ENCODE peak calls at places on chromosomes 12 and 14, in eight cellular contexts. One of them, this sample, is unnamed.

GRCh38 chr12:94714378-94714777 is 64.0 kb upstream of the TMCC3 start:
- DNase-seq in brain microvascular endothelial cell: peak; percentile 85
- DNase-seq in cardiac fibroblast: peak; percentile 14
- DNase-seq in neural crest cell: no peak
- DNase-seq in fibroblast of pulmonary artery: peak; percentile 38
- DNase-seq in GM06990: no peak
- DNase-seq in AG10803: no peak
- DNase-seq in cardiac muscle cell: no peak
- DNase-seq in this sample: no peak

GRCh38 chr12:94618995-94619695 is 31.2 kb downstream of the TMCC3 start:
- DNase-seq in AG10803: peak; percentile 35
- DNase-seq in cardiac fibroblast: peak; percentile 57
- DNase-seq in brain microvascular endothelial cell: peak; percentile 94
- DNase-seq in cardiac muscle cell: no peak
- DNase-seq in GM06990: no peak
- DNase-seq in fibroblast of pulmonary artery: peak; percentile 75
- DNase-seq in neural crest cell: no peak
- DNase-seq in this sample: peak; percentile 79

GRCh38 chr12:110731479-110731878 is 11.2 kb downstream of the PPP1CC start:
- DNase-seq in cardiac fibroblast: no peak
- DNase-seq in brain microvascular endothelial cell: no peak
- DNase-seq in neural crest cell: no peak
- DNase-seq in AG10803: no peak
- DNase-seq in GM06990: no peak
- DNase-seq in fibroblast of pulmonary artery: no peak
- DNase-seq in cardiac muscle cell: no peak
- DNase-seq in this sample: no peak

GRCh38 chr14:80387563-80387981 is 176.3 kb upstream of the DIO2 start:
- DNase-seq in AG10803: peak; percentile 38
- DNase-seq in cardiac muscle cell: no peak
- DNase-seq in brain microvascular endothelial cell: no peak
- DNase-seq in neural crest cell: no peak
- DNase-seq in GM06990: no peak
- DNase-seq in cardiac fibroblast: no peak
- DNase-seq in fibroblast of pulmonary artery: no peak
- DNase-seq in this sample: no peak

GRCh38 chr14:105064721-105065143 is 498 bp downstream of the GPR132 start:
- DNase-seq in neural crest cell: no peak
- DNase-seq in GM06990: peak; percentile 67
- DNase-seq in AG10803: no peak
- DNase-seq in brain microvascular endothelial cell: peak; percentile 32
- DNase-seq in fibroblast of pulmonary artery: peak; percentile 16
- DNase-seq in cardiac fibroblast: peak; percentile 38
- DNase-seq in cardiac muscle cell: no peak
- DNase-seq in this sample: no peak

GRCh38 chr14:85428926-85429325 is 101.0 kb upstream of the FLRT2 start:
- DNase-seq in fibroblast of pulmonary artery: no peak
- DNase-seq in cardiac fibroblast: no peak
- DNase-seq in brain microvascular endothelial cell: no peak
- DNase-seq in cardiac muscle cell: no peak
- DNase-seq in AG10803: no peak
- DNase-seq in neural crest cell: no peak
- DNase-seq in GM06990: no peak
- DNase-seq in this sample: no peak

GRCh38 chr12:104620761-104621531 is 164.2 kb downstream of the CHST11 start:
- DNase-seq in brain microvascular endothelial cell: peak; percentile 18
- DNase-seq in cardiac muscle cell: no peak
- DNase-seq in GM06990: no peak
- DNase-seq in cardiac fibroblast: no peak
- DNase-seq in fibroblast of pulmonary artery: peak; percentile 21
- DNase-seq in AG10803: no peak
- DNase-seq in neural crest cell: no peak
- DNase-seq in this sample: no peak

GRCh38 chr12:10540776-10541205 is 35.1 kb downstream of the EIF2S3B start:
- DNase-seq in neural crest cell: no peak
- DNase-seq in cardiac muscle cell: no peak
- DNase-seq in brain microvascular endothelial cell: peak; percentile 1
- DNase-seq in fibroblast of pulmonary artery: no peak
- DNase-seq in cardiac fibroblast: no peak
- DNase-seq in GM06990: peak; percentile 51
- DNase-seq in AG10803: peak; percentile 58
- DNase-seq in this sample: peak; percentile 38

GRCh38 chr14:74867673-74868072 is 8.3 kb downstream of the PROX2 start:
- DNase-seq in neural crest cell: no peak
- DNase-seq in fibroblast of pulmonary artery: peak; percentile 50
- DNase-seq in AG10803: peak; percentile 89
- DNase-seq in brain microvascular endothelial cell: no peak
- DNase-seq in GM06990: no peak
- DNase-seq in cardiac fibroblast: peak; percentile 78
- DNase-seq in cardiac muscle cell: no peak
- DNase-seq in this sample: no peak

GRCh38 chr14:55101698-55102097 is 27.4 kb upstream of the LGALS3 start:
- DNase-seq in brain microvascular endothelial cell: no peak
- DNase-seq in fibroblast of pulmonary artery: no peak
- DNase-seq in cardiac fibroblast: no peak
- DNase-seq in AG10803: no peak
- DNase-seq in neural crest cell: no peak
- DNase-seq in GM06990: no peak
- DNase-seq in cardiac muscle cell: no peak
- DNase-seq in this sample: no peak

GRCh38 chr12:82015623-82016347 is 256.6 kb upstream of the PPFIA2 start:
- DNase-seq in brain microvascular endothelial cell: no peak
- DNase-seq in GM06990: no peak
- DNase-seq in fibroblast of pulmonary artery: no peak
- DNase-seq in cardiac fibroblast: no peak
- DNase-seq in cardiac muscle cell: no peak
- DNase-seq in AG10803: no peak
- DNase-seq in neural crest cell: no peak
- DNase-seq in this sample: no peak

GRCh38 chr12:68915055-68915454 is 17.9 kb downstream of the CPM start:
- DNase-seq in cardiac muscle cell: no peak
- DNase-seq in cardiac fibroblast: peak; percentile 84
- DNase-seq in brain microvascular endothelial cell: peak; percentile 62
- DNase-seq in neural crest cell: no peak
- DNase-seq in AG10803: peak; percentile 95
- DNase-seq in GM06990: no peak
- DNase-seq in fibroblast of pulmonary artery: peak; percentile 89
- DNase-seq in this sample: peak; percentile 94

GRCh38 chr12:68911197-68911718 is 21.7 kb downstream of the CPM start:
- DNase-seq in cardiac fibroblast: no peak
- DNase-seq in cardiac muscle cell: no peak
- DNase-seq in brain microvascular endothelial cell: no peak
- DNase-seq in GM06990: no peak
- DNase-seq in fibroblast of pulmonary artery: no peak
- DNase-seq in AG10803: no peak
- DNase-seq in neural crest cell: no peak
- DNase-seq in this sample: no peak

GRCh38 chr12:68910128-68910527 is 22.8 kb downstream of the CPM start:
- DNase-seq in cardiac fibroblast: no peak
- DNase-seq in neural crest cell: no peak
- DNase-seq in AG10803: no peak
- DNase-seq in cardiac muscle cell: no peak
- DNase-seq in fibroblast of pulmonary artery: peak; percentile 43
- DNase-seq in GM06990: no peak
- DNase-seq in brain microvascular endothelial cell: no peak
- DNase-seq in this sample: no peak

GRCh38 chr12:68913682-68914081 is 19.3 kb downstream of the CPM start:
- DNase-seq in fibroblast of pulmonary artery: peak; percentile 54
- DNase-seq in cardiac fibroblast: peak; percentile 69
- DNase-seq in brain microvascular endothelial cell: peak; percentile 79
- DNase-seq in cardiac muscle cell: no peak
- DNase-seq in GM06990: no peak
- DNase-seq in neural crest cell: no peak
- DNase-seq in AG10803: peak; percentile 29
- DNase-seq in this sample: no peak

DNA sequence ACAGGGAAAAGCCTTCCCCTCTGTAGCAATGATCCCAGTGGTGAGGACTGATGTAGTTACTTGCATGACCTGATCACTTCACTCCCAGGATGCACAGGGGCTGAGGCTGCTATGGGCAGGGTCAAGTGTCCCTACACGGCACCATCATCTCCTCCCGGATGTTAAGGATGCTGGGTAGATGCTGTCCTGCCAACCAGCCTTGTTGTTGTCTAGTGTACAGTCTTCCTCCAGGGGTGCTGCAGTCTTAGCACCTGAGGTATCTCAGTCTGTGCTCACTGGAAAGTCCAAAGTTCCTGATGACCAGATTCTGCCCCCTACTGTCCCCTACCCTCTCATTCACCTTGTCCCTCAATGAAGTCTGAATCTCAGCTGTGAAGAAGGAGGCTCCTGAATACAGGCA is 20.1 kb downstream of the CPM start:
- DNase-seq in cardiac fibroblast: no peak
- DNase-seq in neural crest cell: no peak
- DNase-seq in AG10803: no peak
- DNase-seq in cardiac muscle cell: no peak
- DNase-seq in fibroblast of pulmonary artery: no peak
- DNase-seq in brain microvascular endothelial cell: no peak
- DNase-seq in GM06990: no peak
- DNase-seq in this sample: no peak
- TF ChIP-seq CTCF in cardiac fibroblast: no peak
- TF ChIP-seq CTCF in neural crest cell: no peak
- TF ChIP-seq CTCF in AG10803: no peak
- TF ChIP-seq CTCF in cardiac muscle cell: no peak
- TF ChIP-seq CTCF in fibroblast of pulmonary artery: no peak
- TF ChIP-seq CTCF in brain microvascular endothelial cell: no peak
- TF ChIP-seq CTCF in GM06990: no peak
- TF ChIP-seq CTCF in this sample: peak; percentile 42

GRCh38 chr14:43141636-43142191 is 1365.4 kb downstream of the FSCB start:
- DNase-seq in AG10803: no peak
- DNase-seq in cardiac muscle cell: no peak
- DNase-seq in fibroblast of pulmonary artery: no peak
- DNase-seq in neural crest cell: no peak
- DNase-seq in GM06990: no peak
- DNase-seq in cardiac fibroblast: no peak
- DNase-seq in brain microvascular endothelial cell: no peak
- DNase-seq in this sample: no peak

GRCh38 chr14:43140453-43140852 is 1366.6 kb downstream of the FSCB start:
- DNase-seq in GM06990: no peak
- DNase-seq in cardiac muscle cell: no peak
- DNase-seq in neural crest cell: no peak
- DNase-seq in fibroblast of pulmonary artery: no peak
- DNase-seq in brain microvascular endothelial cell: no peak
- DNase-seq in cardiac fibroblast: no peak
- DNase-seq in AG10803: no peak
- DNase-seq in this sample: no peak

GRCh38 chr14:43147480-43147879 is 1359.6 kb downstream of the FSCB start:
- DNase-seq in brain microvascular endothelial cell: no peak
- DNase-seq in cardiac fibroblast: no peak
- DNase-seq in neural crest cell: no peak
- DNase-seq in GM06990: no peak
- DNase-seq in fibroblast of pulmonary artery: peak; percentile 6
- DNase-seq in cardiac muscle cell: no peak
- DNase-seq in AG10803: no peak
- DNase-seq in this sample: no peak

GRCh38 chr14:43143106-43143505 is 1364.0 kb downstream of the FSCB start:
- DNase-seq in GM06990: no peak
- DNase-seq in fibroblast of pulmonary artery: no peak
- DNase-seq in cardiac fibroblast: no peak
- DNase-seq in brain microvascular endothelial cell: no peak
- DNase-seq in cardiac muscle cell: no peak
- DNase-seq in AG10803: no peak
- DNase-seq in neural crest cell: no peak
- DNase-seq in this sample: no peak

DNA sequence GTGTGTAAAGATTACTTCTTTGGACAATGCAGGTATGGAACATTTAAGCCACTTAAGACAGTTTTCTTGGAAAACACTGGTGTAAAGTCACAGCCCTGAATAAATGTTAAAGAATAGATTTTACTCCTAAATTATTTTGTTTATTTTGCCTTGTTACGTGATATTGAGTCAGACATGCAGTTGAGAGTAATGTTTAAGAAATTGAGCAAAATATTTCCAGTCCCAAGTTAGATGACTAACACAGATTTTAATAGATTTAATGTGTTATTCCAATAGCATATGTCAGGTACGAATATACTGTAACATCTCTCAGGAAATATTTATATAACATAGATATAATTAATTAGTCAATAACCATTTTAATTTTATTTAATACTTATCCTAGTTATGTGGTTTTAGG is 1361.7 kb downstream of the FSCB start:
- DNase-seq in GM06990: no peak
- DNase-seq in brain microvascular endothelial cell: no peak
- DNase-seq in neural crest cell: no peak
- DNase-seq in cardiac muscle cell: no peak
- DNase-seq in cardiac fibroblast: no peak
- DNase-seq in AG10803: no peak
- DNase-seq in fibroblast of pulmonary artery: no peak
- DNase-seq in this sample: no peak
- TF ChIP-seq CTCF in GM06990: no peak
- TF ChIP-seq CTCF in brain microvascular endothelial cell: no peak
- TF ChIP-seq CTCF in neural crest cell: no peak
- TF ChIP-seq CTCF in cardiac muscle cell: no peak
- TF ChIP-seq CTCF in cardiac fibroblast: no peak
- TF ChIP-seq CTCF in AG10803: no peak
- TF ChIP-seq CTCF in fibroblast of pulmonary artery: no peak
- TF ChIP-seq CTCF in this sample: no peak

GRCh38 chr12:43501705-43502104 is 50.3 kb downstream of the ADAMTS20 start:
- DNase-seq in GM06990: no peak
- DNase-seq in cardiac muscle cell: peak; percentile 16
- DNase-seq in neural crest cell: no peak
- DNase-seq in brain microvascular endothelial cell: peak; percentile 16
- DNase-seq in fibroblast of pulmonary artery: peak; percentile 50
- DNase-seq in AG10803: peak; percentile 18
- DNase-seq in cardiac fibroblast: peak; percentile 35
- DNase-seq in this sample: peak; percentile 12
- TF ChIP-seq CTCF in GM06990: peak; percentile 28
- TF ChIP-seq CTCF in cardiac muscle cell: peak; percentile 51
- TF ChIP-seq CTCF in neural crest cell: peak; percentile 72
- TF ChIP-seq CTCF in brain microvascular endothelial cell: peak; percentile 54
- TF ChIP-seq CTCF in fibroblast of pulmonary artery: peak; percentile 58
- TF ChIP-seq CTCF in AG10803: peak; percentile 66
- TF ChIP-seq CTCF in cardiac fibroblast: peak; percentile 42
- TF ChIP-seq CTCF in this sample: peak; percentile 78

GRCh38 chr14:67133595-67134441 is 55.4 kb upstream of the GARIN2 start:
- DNase-seq in cardiac fibroblast: no peak
- DNase-seq in AG10803: no peak
- DNase-seq in cardiac muscle cell: no peak
- DNase-seq in neural crest cell: no peak
- DNase-seq in fibroblast of pulmonary artery: peak; percentile 1
- DNase-seq in GM06990: no peak
- DNase-seq in brain microvascular endothelial cell: no peak
- DNase-seq in this sample: no peak

DNA sequence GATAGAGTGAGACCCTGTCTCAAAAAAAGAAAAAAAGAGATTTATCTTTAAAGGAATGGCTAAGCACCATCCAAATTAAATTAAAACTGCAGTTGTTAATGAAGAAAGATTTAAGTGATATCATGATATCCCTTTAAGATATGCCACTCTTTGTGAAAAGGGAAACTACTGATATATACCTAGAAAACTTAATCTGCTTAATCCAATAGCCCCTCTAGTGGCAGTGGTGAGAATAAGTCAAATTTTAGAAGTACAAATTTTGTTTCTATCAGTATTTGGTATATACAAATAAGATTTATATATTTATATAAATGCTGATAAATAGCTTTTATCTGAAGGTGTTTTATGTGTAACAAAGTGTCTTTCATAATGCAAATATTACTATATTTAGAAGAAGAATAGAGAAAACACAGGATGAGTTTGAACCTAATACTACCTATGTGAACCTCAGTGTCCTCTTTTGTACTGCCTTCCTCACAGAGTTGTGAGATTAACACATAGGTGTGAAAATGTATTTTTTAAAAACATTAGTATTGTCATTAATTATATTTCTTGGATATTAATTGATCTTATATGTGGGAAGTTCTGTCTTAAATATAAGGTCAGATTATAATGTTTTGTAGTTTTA is 51.4 kb upstream of the GARIN2 start:
- DNase-seq in fibroblast of pulmonary artery: peak; percentile 35
- DNase-seq in GM06990: peak; percentile 15
- DNase-seq in brain microvascular endothelial cell: no peak
- DNase-seq in neural crest cell: no peak
- DNase-seq in cardiac muscle cell: no peak
- DNase-seq in AG10803: peak; percentile 15
- DNase-seq in cardiac fibroblast: peak; percentile 36
- DNase-seq in this sample: peak; percentile 29
- TF ChIP-seq CTCF in fibroblast of pulmonary artery: peak; percentile 59
- TF ChIP-seq CTCF in GM06990: peak; percentile 39
- TF ChIP-seq CTCF in brain microvascular endothelial cell: peak; percentile 49
- TF ChIP-seq CTCF in neural crest cell: peak; percentile 63
- TF ChIP-seq CTCF in cardiac muscle cell: peak; percentile 50
- TF ChIP-seq CTCF in AG10803: peak; percentile 66
- TF ChIP-seq CTCF in cardiac fibroblast: peak; percentile 54
- TF ChIP-seq CTCF in this sample: peak; percentile 83